ENCODE peak calls at places on chromosomes 4 and X, in ten cellular contexts. One of them, this sample, is unnamed.

GRCh38 chr4:23981328-23981727 is 91.5 kb upstream of the PPARGC1A start:
- DNase-seq in brain microvascular endothelial cell: no peak
- DNase-seq in left ventricle myocardium superior: no peak
- DNase-seq in choroid plexus epithelial cell: no peak
- DNase-seq in tibial nerve: no peak
- DNase-seq in psoas muscle: no peak
- DNase-seq in hypothalamus: no peak
- DNase-seq in RWPE1: no peak
- DNase-seq in RCC 7860: no peak
- DNase-seq in CD8-positive, alpha-beta T cell: no peak
- DNase-seq in this sample: no peak

GRCh38 chrX:153829799-153830631 is at the start of gene PDZD4:
- DNase-seq in left ventricle myocardium superior: no peak
- DNase-seq in tibial nerve: no peak
- DNase-seq in RWPE1: no peak
- DNase-seq in CD8-positive, alpha-beta T cell: no peak
- DNase-seq in choroid plexus epithelial cell: no peak
- DNase-seq in hypothalamus: no peak
- DNase-seq in psoas muscle: no peak
- DNase-seq in RCC 7860: no peak
- DNase-seq in brain microvascular endothelial cell: no peak
- DNase-seq in this sample: no peak

GRCh38 chr4:127103723-127104122 is 529.0 kb upstream of the INTU start:
- DNase-seq in tibial nerve: no peak
- DNase-seq in hypothalamus: no peak
- DNase-seq in left ventricle myocardium superior: no peak
- DNase-seq in brain microvascular endothelial cell: no peak
- DNase-seq in CD8-positive, alpha-beta T cell: no peak
- DNase-seq in RCC 7860: no peak
- DNase-seq in psoas muscle: no peak
- DNase-seq in RWPE1: no peak
- DNase-seq in choroid plexus epithelial cell: no peak
- DNase-seq in this sample: no peak

GRCh38 chr4:140260227-140260626 is 106.2 kb upstream of the MAML3 start:
- DNase-seq in CD8-positive, alpha-beta T cell: no peak
- DNase-seq in psoas muscle: no peak
- DNase-seq in left ventricle myocardium superior: no peak
- DNase-seq in brain microvascular endothelial cell: peak
- DNase-seq in choroid plexus epithelial cell: peak
- DNase-seq in tibial nerve: no peak
- DNase-seq in hypothalamus: no peak
- DNase-seq in RWPE1: peak
- DNase-seq in RCC 7860: peak
- DNase-seq in this sample: no peak

GRCh38 chr4:81635747-81636146 is 164.0 kb upstream of the RASGEF1B start:
- DNase-seq in psoas muscle: no peak
- DNase-seq in CD8-positive, alpha-beta T cell: no peak
- DNase-seq in tibial nerve: peak
- DNase-seq in hypothalamus: peak
- DNase-seq in RWPE1: no peak
- DNase-seq in RCC 7860: no peak
- DNase-seq in left ventricle myocardium superior: peak
- DNase-seq in brain microvascular endothelial cell: no peak
- DNase-seq in choroid plexus epithelial cell: peak
- DNase-seq in this sample: peak

GRCh38 chr4:26131711-26132110 is 189.1 kb upstream of the RBPJ start:
- DNase-seq in RCC 7860: no peak
- DNase-seq in RWPE1: no peak
- DNase-seq in left ventricle myocardium superior: no peak
- DNase-seq in tibial nerve: no peak
- DNase-seq in brain microvascular endothelial cell: no peak
- DNase-seq in CD8-positive, alpha-beta T cell: peak
- DNase-seq in psoas muscle: no peak
- DNase-seq in choroid plexus epithelial cell: no peak
- DNase-seq in hypothalamus: no peak
- DNase-seq in this sample: no peak

GRCh38 chr4:21979196-21979595 is 30.6 kb upstream of the KCNIP4 start:
- DNase-seq in brain microvascular endothelial cell: no peak
- DNase-seq in left ventricle myocardium superior: no peak
- DNase-seq in tibial nerve: no peak
- DNase-seq in psoas muscle: no peak
- DNase-seq in RWPE1: no peak
- DNase-seq in choroid plexus epithelial cell: no peak
- DNase-seq in RCC 7860: no peak
- DNase-seq in hypothalamus: no peak
- DNase-seq in CD8-positive, alpha-beta T cell: no peak
- DNase-seq in this sample: no peak

GRCh38 chr4:57763070-57763469 is 652.9 kb upstream of the IGFBP7 start:
- DNase-seq in psoas muscle: no peak
- DNase-seq in brain microvascular endothelial cell: no peak
- DNase-seq in choroid plexus epithelial cell: no peak
- DNase-seq in hypothalamus: no peak
- DNase-seq in left ventricle myocardium superior: no peak
- DNase-seq in tibial nerve: no peak
- DNase-seq in RCC 7860: no peak
- DNase-seq in CD8-positive, alpha-beta T cell: no peak
- DNase-seq in RWPE1: no peak
- DNase-seq in this sample: no peak

GRCh38 chrX:17052210-17052609 is 105.8 kb downstream of the REPS2 start:
- DNase-seq in RWPE1: no peak
- DNase-seq in brain microvascular endothelial cell: no peak
- DNase-seq in CD8-positive, alpha-beta T cell: no peak
- DNase-seq in tibial nerve: no peak
- DNase-seq in choroid plexus epithelial cell: no peak
- DNase-seq in psoas muscle: no peak
- DNase-seq in hypothalamus: no peak
- DNase-seq in RCC 7860: no peak
- DNase-seq in left ventricle myocardium superior: no peak
- DNase-seq in this sample: no peak

GRCh38 chr4:88526221-88526815 is 2.7 kb upstream of the PYURF start:
- DNase-seq in RWPE1: no peak
- DNase-seq in hypothalamus: no peak
- DNase-seq in choroid plexus epithelial cell: peak
- DNase-seq in left ventricle myocardium superior: no peak
- DNase-seq in psoas muscle: no peak
- DNase-seq in tibial nerve: no peak
- DNase-seq in brain microvascular endothelial cell: no peak
- DNase-seq in CD8-positive, alpha-beta T cell: no peak
- DNase-seq in RCC 7860: no peak
- DNase-seq in this sample: no peak

GRCh38 chrX:96407501-96407900 is 277.1 kb upstream of the DIAPH2 start:
- DNase-seq in RWPE1: peak
- DNase-seq in psoas muscle: no peak
- DNase-seq in tibial nerve: peak
- DNase-seq in CD8-positive, alpha-beta T cell: no peak
- DNase-seq in left ventricle myocardium superior: no peak
- DNase-seq in brain microvascular endothelial cell: peak
- DNase-seq in RCC 7860: no peak
- DNase-seq in hypothalamus: no peak
- DNase-seq in choroid plexus epithelial cell: peak
- DNase-seq in this sample: peak

GRCh38 chrX:105221374-105221773 is 880 bp upstream of the TEX13A start:
- DNase-seq in CD8-positive, alpha-beta T cell: no peak
- DNase-seq in tibial nerve: no peak
- DNase-seq in left ventricle myocardium superior: no peak
- DNase-seq in hypothalamus: no peak
- DNase-seq in RCC 7860: no peak
- DNase-seq in psoas muscle: no peak
- DNase-seq in brain microvascular endothelial cell: no peak
- DNase-seq in RWPE1: no peak
- DNase-seq in choroid plexus epithelial cell: no peak
- DNase-seq in this sample: no peak

GRCh38 chr4:127212701-127213100 is 420.1 kb upstream of the INTU start:
- DNase-seq in RCC 7860: no peak
- DNase-seq in psoas muscle: no peak
- DNase-seq in brain microvascular endothelial cell: no peak
- DNase-seq in hypothalamus: no peak
- DNase-seq in RWPE1: no peak
- DNase-seq in choroid plexus epithelial cell: no peak
- DNase-seq in left ventricle myocardium superior: no peak
- DNase-seq in CD8-positive, alpha-beta T cell: no peak
- DNase-seq in tibial nerve: no peak
- DNase-seq in this sample: no peak

This sample was measured in LoVo.